ENCODE peak calls at places on chromosomes 5 and 9, in six cellular contexts. A is pancreas, I is upper lobe of right lung, E is right cardiac atrium, L is A549, W is right lobe of liver. Z is an unnamed sample.

GRCh38 chr9:87223397-87224246 is 274.0 kb upstream of the DAPK1 start:
- DNase-seq in E (no peak), I (no peak), W (no peak), L (no peak), A (no peak), Z (no peak)

GRCh38 chr9:124047106-124047716 is 35.6 kb downstream of the LHX2 start:
- DNase-seq in L (no peak), A (no peak), E (no peak), I (no peak), W (no peak), Z (no peak)

GRCh38 chr5:142865631-142866030 is 95.5 kb downstream of the ARHGAP26 start:
- DNase-seq in A (no peak), E (no peak), L (no peak), W (no peak), I (no peak), Z (no peak)

GRCh38 chr9:35771524-35771923 is 17.4 kb upstream of the MSMP start:
- DNase-seq in I (no peak), W (no peak), L (peak; percentile 14), E (no peak), A (peak; percentile 72), Z (no peak)

GRCh38 chr9:68625559-68625958 is 79.5 kb upstream of the PIP5K1B start:
- DNase-seq in W (no peak), I (no peak), E (no peak), A (peak; percentile 40), L (no peak), Z (no peak)

GRCh38 chr9:35136866-35137265 is 21.2 kb upstream of the ATOSB start:
- DNase-seq in L (no peak), W (no peak), E (no peak), A (no peak), I (no peak), Z (no peak)

GRCh38 chr5:40904205-40904993 is 4.9 kb upstream of the C7 start:
- DNase-seq in A (peak; percentile 75), E (peak; percentile 62), W (peak; percentile 78), I (no peak), L (peak; percentile 71), Z (no peak)

GRCh38 chr9:83955985-83956287 is 24.1 kb downstream of the HNRNPK start:
- DNase-seq in E (no peak), I (no peak), W (no peak), L (peak; percentile 42), A (no peak), Z (peak; percentile 70)

GRCh38 chr5:143562935-143563334 is 159.4 kb upstream of the NR3C1 start:
- DNase-seq in W (peak; percentile 55), I (no peak), A (peak; percentile 50), E (no peak), L (peak; percentile 78), Z (no peak)

GRCh38 chr9:76116913-76117312 is 226.4 kb downstream of the PCSK5 start:
- DNase-seq in A (no peak), W (no peak), E (no peak), I (no peak), L (no peak), Z (no peak)

GRCh38 chr5:10264569-10264968 is 14.5 kb downstream of the CCT5 start:
- DNase-seq in A (no peak), W (no peak), I (no peak), E (no peak), L (no peak), Z (no peak)

GRCh38 chr5:173973614-173973969 is 15.4 kb upstream of the C5orf47 start:
- DNase-seq in A (peak; percentile 72), E (no peak), I (peak; percentile 81), W (peak; percentile 56), L (no peak), Z (peak; percentile 60)

GRCh38 chr5:57117601-57118000 is 56.3 kb upstream of the GPBP1 start:
- DNase-seq in L (no peak), W (no peak), E (no peak), A (no peak), I (no peak), Z (no peak)

GRCh38 chr9:112174965-112175795 is at the start of gene SUSD1:
- DNase-seq in I (peak; percentile 76), W (peak; percentile 54), L (peak; percentile 35), A (no peak), E (peak; percentile 84), Z (peak; percentile 91)

DNA sequence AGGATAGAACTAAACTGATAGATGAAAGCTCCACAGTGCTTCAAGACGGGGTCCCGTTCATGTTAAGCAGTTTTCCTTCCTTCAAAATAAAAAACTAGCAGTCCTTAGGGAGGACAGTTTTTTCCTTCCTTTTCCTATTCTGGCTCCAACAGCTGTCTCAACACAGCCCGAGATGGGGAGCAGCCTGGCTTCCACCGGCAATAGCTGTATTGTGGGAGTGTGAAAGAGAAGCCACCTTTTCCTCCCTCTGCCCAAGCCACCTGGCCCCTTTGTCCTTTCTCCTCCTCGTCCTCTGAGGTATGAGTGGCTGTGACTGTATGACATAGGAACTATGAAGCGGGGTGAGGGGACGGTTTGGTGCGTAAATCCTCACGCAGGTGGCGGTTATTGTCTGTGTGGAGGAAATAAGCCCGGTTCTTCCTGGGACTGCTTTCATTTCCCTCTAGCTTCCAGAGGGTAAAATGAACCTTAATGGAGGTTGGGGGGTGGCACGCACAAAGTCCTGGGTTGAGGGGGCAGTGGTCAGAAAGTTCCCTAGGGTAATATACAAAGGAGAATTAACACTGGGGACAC is 292.0 kb upstream of the DMRT1 start:
- DNase-seq in A (no peak), E (no peak), L (no peak), W (no peak), I (no peak), Z (no peak)
- H3K4me1 ChIP-seq in A (peaks cover 24% of the 10 kb centered on the region), E (peaks cover 21% of the 10 kb centered on the region), L (peaks cover 10% of the 10 kb centered on the region), W (no peaks in the 10 kb centered on the region), I (peaks cover 15% of the 10 kb centered on the region), Z (peaks cover 18% of the 10 kb centered on the region)

GRCh38 chr5:96883871-96884270 is 7.6 kb downstream of the ERAP2 start:
- DNase-seq in W (no peak), L (no peak), E (no peak), I (no peak), A (no peak), Z (no peak)

GRCh38 chr5:96880402-96881164 is 4.3 kb downstream of the ERAP2 start:
- DNase-seq in I (no peak), A (no peak), E (no peak), L (peak; percentile 58), W (no peak), Z (no peak)

GRCh38 chr5:96884995-96885394 is 8.7 kb downstream of the ERAP2 start:
- DNase-seq in E (no peak), A (no peak), I (no peak), W (no peak), L (no peak), Z (no peak)

GRCh38 chr5:96881511-96882115 is 5.3 kb downstream of the ERAP2 start:
- DNase-seq in L (no peak), A (no peak), I (no peak), W (no peak), E (no peak), Z (no peak)

GRCh38 chr5:96885518-96886338 is 9.4 kb downstream of the ERAP2 start:
- DNase-seq in W (no peak), I (no peak), A (no peak), L (no peak), E (no peak), Z (no peak)
- H3K4me1 ChIP-seq in W (no peaks in the 10 kb centered on the region), I (peaks cover 26% of the 10 kb centered on the region), A (no peaks in the 10 kb centered on the region), L (peaks cover 7% of the 10 kb centered on the region), E (peaks cover 7% of the 10 kb centered on the region), Z (peaks cover 21% of the 10 kb centered on the region)

GRCh38 chr5:32170303-32171170 is 3.6 kb downstream of the GOLPH3 start:
- DNase-seq in A (no peak), W (no peak), I (no peak), E (no peak), L (peak; percentile 20), Z (no peak)
- H3K4me1 ChIP-seq in A (peaks cover 57% of the 10 kb centered on the region), W (no peaks in the 10 kb centered on the region), I (peaks cover 49% of the 10 kb centered on the region), E (peaks cover 7% of the 10 kb centered on the region), L (peaks cover 37% of the 10 kb centered on the region), Z (peaks cover 53% of the 10 kb centered on the region)

GRCh38 chr5:156947933-156948332 is 15.1 kb downstream of the TIMD4 start:
- DNase-seq in I (no peak), A (no peak), W (no peak), L (no peak), E (no peak), Z (no peak)
- H3K4me1 ChIP-seq in I (no peaks in the 10 kb centered on the region), A (no peaks in the 10 kb centered on the region), W (no peaks in the 10 kb centered on the region), L (no peaks in the 10 kb centered on the region), E (no peaks in the 10 kb centered on the region), Z (no peaks in the 10 kb centered on the region)

GRCh38 chr5:14006823-14007510 is 62.5 kb upstream of the DNAH5 start:
- DNase-seq in L (no peak), A (no peak), E (peak; percentile 58), I (no peak), W (no peak), Z (no peak)
- H3K4me1 ChIP-seq in L (peaks cover 43% of the 10 kb centered on the region), A (peaks cover 20% of the 10 kb centered on the region), E (peaks cover 4% of the 10 kb centered on the region), I (peaks cover 6% of the 10 kb centered on the region), W (no peaks in the 10 kb centered on the region), Z (peaks cover 50% of the 10 kb centered on the region)

DNA sequence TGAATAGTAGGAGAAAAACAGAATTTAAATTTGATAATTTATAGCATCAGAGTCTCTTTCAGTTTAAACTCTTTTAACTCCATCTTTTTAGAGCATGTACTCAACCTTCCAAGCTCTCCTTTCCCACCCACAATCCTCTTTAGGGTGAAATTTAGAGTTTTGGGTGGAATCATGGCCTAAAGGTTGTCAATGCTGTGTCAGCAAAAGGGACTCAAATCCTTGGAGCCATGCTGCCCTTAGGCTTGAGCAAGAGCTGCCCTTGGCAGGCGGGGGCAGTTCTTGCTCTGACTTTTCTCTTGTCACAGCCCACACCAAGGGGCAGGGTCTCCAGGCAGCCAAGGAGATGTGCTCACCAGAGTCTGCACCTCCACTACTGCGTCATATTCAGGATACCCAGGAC is 102.4 kb downstream of the MTX3 start:
- DNase-seq in L (no peak), W (no peak), A (no peak), I (no peak), E (no peak), Z (no peak)
- H3K4me1 ChIP-seq in L (no peaks in the 10 kb centered on the region), W (no peaks in the 10 kb centered on the region), A (no peaks in the 10 kb centered on the region), I (no peaks in the 10 kb centered on the region), E (no peaks in the 10 kb centered on the region), Z (no peaks in the 10 kb centered on the region)

GRCh38 chr9:136437430-136437829 is 2.2 kb downstream of the INPP5E start:
- DNase-seq in A (no peak), E (no peak), W (peak; percentile 82), I (no peak), L (no peak), Z (no peak)
- H3K4me1 ChIP-seq in A (peaks cover 16% of the 10 kb centered on the region), E (peaks cover 6% of the 10 kb centered on the region), W (peaks cover 4% of the 10 kb centered on the region), I (peaks cover 21% of the 10 kb centered on the region), L (peaks cover 17% of the 10 kb centered on the region), Z (peaks cover 25% of the 10 kb centered on the region)

Z was measured in upper lobe of left lung.